ENCODE peak calls at places on chromosomes 13 and 19, in nine cellular contexts. V is GM23248, Q is GM13977, F is bronchial epithelial cell, W is MM.1S, G is 8988T, I is cardiac fibroblast, J is foreskin fibroblast, B is NCI-H774. N is an unnamed sample.

GRCh38 chr13:112690242-112690943 is 555 bp downstream of the ATP11A start:
- DNase-seq in G (peak), V (peak), J (no peak), F (no peak), Q (peak), I (peak), B (peak), W (peak), N (peak)

GRCh38 chr19:1363599-1363998 is 20.1 kb upstream of the NDUFS7 start:
- DNase-seq in V (no peak), W (no peak), J (no peak), I (no peak), F (no peak), Q (peak), G (no peak), B (no peak), N (no peak)

GRCh38 chr13:35157143-35157755 is 215.2 kb downstream of the NBEA start:
- DNase-seq in J (peak), F (peak), G (no peak), I (peak), B (peak), W (peak), V (peak), Q (peak), N (peak)

GRCh38 chr13:78317030-78317429 is 286.3 kb downstream of the POU4F1 start:
- DNase-seq in I (peak), J (no peak), G (no peak), F (no peak), B (no peak), Q (no peak), W (no peak), V (peak), N (peak)

GRCh38 chr19:1163283-1163933 is 10.7 kb downstream of the SBNO2 start:
- DNase-seq in B (no peak), W (no peak), F (no peak), Q (no peak), I (no peak), J (no peak), V (no peak), G (no peak), N (no peak)

GRCh38 chr13:75687145-75687763 is 51.1 kb downstream of the LMO7 start:
- DNase-seq in F (peak), I (peak), Q (no peak), B (no peak), G (no peak), J (peak), V (peak), W (peak), N (peak)

GRCh38 chr19:49758292-49758691 is 4.8 kb downstream of the TSKS start:
- DNase-seq in B (no peak), F (peak), I (peak), G (no peak), J (peak), Q (no peak), W (no peak), V (peak), N (no peak)

GRCh38 chr19:3548594-3548993 is 8.8 kb downstream of the MFSD12 start:
- DNase-seq in F (no peak), B (no peak), I (no peak), V (no peak), J (no peak), G (peak), W (no peak), Q (no peak), N (no peak)

GRCh38 chr19:1133471-1133929 is 29.7 kb downstream of the GPX4 start:
- DNase-seq in G (no peak), F (no peak), J (no peak), W (peak), V (no peak), B (no peak), Q (peak), I (no peak), N (no peak)

GRCh38 chr19:1087813-1088418 is 7.3 kb downstream of the POLR2E start:
- DNase-seq in V (no peak), Q (no peak), I (no peak), G (no peak), J (no peak), W (peak), B (no peak), F (no peak), N (no peak)

GRCh38 chr19:1873524-1874473 is 10.4 kb upstream of the KLF16 start:
- DNase-seq in J (no peak), B (no peak), I (no peak), Q (no peak), V (no peak), F (no peak), G (no peak), W (no peak), N (peak)

GRCh38 chr13:74771964-74772363 is 637.8 kb upstream of the KLF12 start:
- DNase-seq in W (no peak), G (no peak), F (peak), I (peak), J (peak), Q (no peak), V (peak), B (no peak), N (peak)

GRCh38 chr13:45718063-45718462 is 15.9 kb downstream of the CBY2 start:
- DNase-seq in B (no peak), F (peak), W (peak), V (peak), I (peak), Q (peak), G (peak), J (peak), N (peak)

GRCh38 chr13:113939905-113940339 is 34.0 kb downstream of the C13orf46 start:
- DNase-seq in V (no peak), J (no peak), G (no peak), W (no peak), F (no peak), Q (no peak), I (no peak), B (no peak), N (no peak)

GRCh38 chr19:1445932-1446712 is 3.8 kb upstream of the APC2 start:
- DNase-seq in Q (peak), G (peak), I (no peak), W (no peak), J (no peak), B (peak), V (no peak), F (no peak), N (no peak)

GRCh38 chr13:89057862-89058261 is 1386.7 kb downstream of the SLITRK5 start:
- DNase-seq in V (no peak), F (no peak), W (no peak), I (no peak), Q (no peak), J (no peak), G (no peak), B (no peak), N (no peak)

N was measured in MCF 10A.